ENCODE peak calls at places on chromosomes 6 and 20, in nine cellular contexts. P is fibroblast of the aortic adventitia; D is CD8-positive, alpha-beta T cell; E is fibroblast of mammary gland; Q is tibial nerve; J is upper lobe of right lung; I is A549; S is PC-3; X is fibroblast of pulmonary artery. R is an unnamed sample.

GRCh38 chr20:31757254-31757653 is 18.2 kb downstream of the TPX2 start:
- DNase-seq in P (no peak), D (no peak), E (no peak), Q (no peak), J (no peak), I (no peak), S (no peak), X (no peak), R (no peak)

GRCh38 chr6:35552285-35552917 is 39.7 kb upstream of the TULP1 start:
- DNase-seq in P (peak), D (peak), E (peak), Q (no peak), J (peak), I (peak), S (peak), X (peak), R (no peak)

GRCh38 chr6:166619912-166620311 is 7.1 kb downstream of the RPS6KA2 start:
- DNase-seq in P (peak), D (no peak), E (peak), Q (no peak), J (no peak), I (no peak), S (peak), X (peak), R (peak)

GRCh38 chr6:167648506-167649278 is 178.0 kb upstream of the AFDN start:
- DNase-seq in P (no peak), D (no peak), E (no peak), Q (no peak), J (no peak), I (no peak), S (no peak), X (no peak), R (no peak)

GRCh38 chr20:32522525-32522774 is 62.7 kb downstream of the NOL4L start:
- DNase-seq in P (no peak), D (no peak), E (no peak), Q (no peak), J (no peak), I (no peak), S (no peak), X (no peak), R (no peak)

GRCh38 chr20:22773326-22773725 is 189.0 kb upstream of the FOXA2 start:
- DNase-seq in P (no peak), D (no peak), E (no peak), Q (no peak), J (no peak), I (no peak), S (peak), X (peak), R (no peak)

GRCh38 chr20:11216451-11217314 is 542.9 kb upstream of the JAG1 start:
- DNase-seq in P (peak), D (no peak), E (no peak), Q (no peak), J (no peak), I (peak), S (no peak), X (peak), R (peak)

GRCh38 chr6:137799950-137800568 is 67.0 kb upstream of the TNFAIP3 start:
- DNase-seq in P (peak), D (peak), E (peak), Q (no peak), J (no peak), I (no peak), S (peak), X (peak), R (no peak)

GRCh38 chr6:90444125-90444745 is 142.6 kb downstream of the MAP3K7 start:
- DNase-seq in P (no peak), D (no peak), E (no peak), Q (no peak), J (no peak), I (no peak), S (no peak), X (no peak), R (no peak)

GRCh38 chr20:55174172-55174571 is 698.8 kb downstream of the DOK5 start:
- DNase-seq in P (no peak), D (no peak), E (no peak), Q (no peak), J (no peak), I (no peak), S (no peak), X (no peak), R (no peak)

GRCh38 chr6:90026216-90026615 is 131.9 kb downstream of the GJA10 start:
- DNase-seq in P (no peak), D (no peak), E (peak), Q (no peak), J (no peak), I (no peak), S (peak), X (no peak), R (no peak)

GRCh38 chr6:159693128-159693893 is at the start of gene SOD2:
- DNase-seq in P (peak), D (peak), E (peak), Q (peak), J (peak), I (peak), S (peak), X (peak), R (no peak)

GRCh38 chr6:157989541-157990289 is 8.1 kb downstream of the SYNJ2 start:
- DNase-seq in P (peak), D (no peak), E (peak), Q (no peak), J (peak), I (no peak), S (peak), X (peak), R (no peak)
- H3K4me3 ChIP-seq in P (no peak), D (peak), E (no peak), Q (no peak), J (no peak), I (peak), S (peak), X (no peak), R (no peak)

DNA sequence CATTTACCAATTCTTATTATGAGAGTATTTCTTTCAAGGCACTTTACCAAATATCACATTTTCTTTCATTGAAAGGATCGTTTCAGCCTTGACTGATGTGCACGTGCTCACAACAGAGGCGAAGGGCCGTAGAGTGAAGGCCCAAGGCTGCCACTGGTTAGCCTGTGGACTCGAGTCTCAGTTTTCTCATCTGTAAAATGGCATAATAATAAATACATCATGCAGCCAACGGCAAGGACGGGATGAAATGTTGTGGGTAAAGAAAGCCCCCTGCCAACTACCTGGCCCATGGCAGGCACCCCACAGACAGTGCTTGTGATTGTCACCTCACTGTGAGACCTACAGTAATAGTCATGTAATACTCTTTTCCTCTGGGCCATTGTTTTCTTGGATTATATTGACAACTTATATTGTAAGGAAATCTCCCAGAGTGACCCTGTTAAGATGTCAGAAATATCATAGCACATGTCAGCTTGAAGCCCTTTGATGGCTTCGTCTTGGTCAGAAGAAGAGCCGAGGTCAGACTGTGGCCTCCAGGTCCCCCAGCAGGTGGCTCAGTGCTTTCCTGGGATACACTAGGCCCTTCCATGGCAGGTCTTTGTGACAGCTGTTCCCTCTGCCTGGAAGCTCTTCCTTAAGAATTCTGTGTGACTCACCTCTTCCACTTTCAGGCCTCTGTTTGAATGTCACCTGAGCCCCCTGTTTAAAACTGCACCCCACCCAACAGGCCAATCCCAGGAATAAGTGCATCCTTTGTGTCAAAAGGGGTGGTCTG is 36.3 kb downstream of the FAM50B start:
- DNase-seq in P (no peak), D (no peak), E (no peak), Q (no peak), J (no peak), I (peak), S (peak), X (no peak), R (no peak)
- TF ChIP-seq CTCF in P (no peak), D (no peak), E (peak), Q (no peak), J (peak), I (peak), S (peak), X (peak), R (no peak)

GRCh38 chr6:33249732-33250625 is 21.7 kb downstream of the VPS52 start:
- DNase-seq in P (peak), D (no peak), E (peak), Q (no peak), J (no peak), I (no peak), S (peak), X (peak), R (peak)
- H3K4me3 ChIP-seq in P (peak), D (peak), E (peak), Q (peak), J (peak), I (peak), S (peak), X (peak), R (peak)

GRCh38 chr6:33066917-33067521 is 6.4 kb downstream of the HLA-DPA1 start:
- DNase-seq in P (no peak), D (no peak), E (no peak), Q (no peak), J (no peak), I (no peak), S (no peak), X (no peak), R (no peak)

GRCh38 chr6:33070909-33071308 is 2.5 kb downstream of the HLA-DPA1 start:
- DNase-seq in P (no peak), D (no peak), E (no peak), Q (no peak), J (no peak), I (no peak), S (no peak), X (no peak), R (no peak)

GRCh38 chr6:33071579-33071978 is 1.9 kb downstream of the HLA-DPA1 start:
- DNase-seq in P (no peak), D (no peak), E (no peak), Q (no peak), J (no peak), I (no peak), S (no peak), X (no peak), R (no peak)

GRCh38 chr6:33072508-33073100 is 845 bp downstream of the HLA-DPA1 start:
- DNase-seq in P (no peak), D (no peak), E (no peak), Q (no peak), J (no peak), I (no peak), S (no peak), X (no peak), R (no peak)

DNA sequence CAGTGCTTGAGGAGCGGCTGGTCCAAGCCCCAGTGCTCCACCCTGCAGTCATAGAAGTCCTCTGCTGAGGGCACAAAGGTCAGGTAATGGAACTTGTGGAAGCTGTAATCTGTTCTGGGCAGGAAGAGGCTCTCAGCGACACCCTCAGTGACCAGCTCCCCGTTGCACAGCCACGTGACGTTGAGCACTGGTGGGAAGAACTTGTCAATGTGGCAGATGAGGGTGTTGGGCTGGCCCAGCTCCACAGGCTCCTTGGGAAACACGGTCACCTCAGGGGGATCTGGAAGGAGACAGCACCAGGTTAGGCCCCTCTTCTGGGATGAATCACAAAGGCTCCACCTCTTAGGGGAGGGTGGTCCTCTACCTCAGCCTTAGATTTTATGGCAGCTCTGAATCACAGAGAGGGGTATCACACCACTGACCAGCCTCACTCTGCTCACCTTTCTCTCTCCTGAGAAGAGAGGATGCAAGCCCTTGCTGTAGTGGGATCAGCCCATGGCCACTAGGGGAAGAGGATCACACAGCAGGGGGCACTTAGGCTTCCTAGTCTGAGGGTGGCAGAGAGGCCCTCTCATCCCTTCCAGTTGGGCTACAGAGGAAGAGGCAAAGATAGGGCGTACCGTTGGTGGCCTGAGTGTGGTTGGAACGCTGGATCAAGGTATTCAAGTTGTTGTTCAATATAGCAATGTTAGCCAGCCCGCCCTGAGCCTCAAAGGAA is 4.3 kb downstream of the HLA-DPA1 start:
- DNase-seq in P (no peak), D (no peak), E (no peak), Q (no peak), J (no peak), I (no peak), S (no peak), X (no peak), R (no peak)
- TF ChIP-seq CTCF in P (no peak), D (no peak), E (no peak), Q (no peak), J (no peak), I (no peak), S (no peak), X (no peak), R (no peak)

DNA sequence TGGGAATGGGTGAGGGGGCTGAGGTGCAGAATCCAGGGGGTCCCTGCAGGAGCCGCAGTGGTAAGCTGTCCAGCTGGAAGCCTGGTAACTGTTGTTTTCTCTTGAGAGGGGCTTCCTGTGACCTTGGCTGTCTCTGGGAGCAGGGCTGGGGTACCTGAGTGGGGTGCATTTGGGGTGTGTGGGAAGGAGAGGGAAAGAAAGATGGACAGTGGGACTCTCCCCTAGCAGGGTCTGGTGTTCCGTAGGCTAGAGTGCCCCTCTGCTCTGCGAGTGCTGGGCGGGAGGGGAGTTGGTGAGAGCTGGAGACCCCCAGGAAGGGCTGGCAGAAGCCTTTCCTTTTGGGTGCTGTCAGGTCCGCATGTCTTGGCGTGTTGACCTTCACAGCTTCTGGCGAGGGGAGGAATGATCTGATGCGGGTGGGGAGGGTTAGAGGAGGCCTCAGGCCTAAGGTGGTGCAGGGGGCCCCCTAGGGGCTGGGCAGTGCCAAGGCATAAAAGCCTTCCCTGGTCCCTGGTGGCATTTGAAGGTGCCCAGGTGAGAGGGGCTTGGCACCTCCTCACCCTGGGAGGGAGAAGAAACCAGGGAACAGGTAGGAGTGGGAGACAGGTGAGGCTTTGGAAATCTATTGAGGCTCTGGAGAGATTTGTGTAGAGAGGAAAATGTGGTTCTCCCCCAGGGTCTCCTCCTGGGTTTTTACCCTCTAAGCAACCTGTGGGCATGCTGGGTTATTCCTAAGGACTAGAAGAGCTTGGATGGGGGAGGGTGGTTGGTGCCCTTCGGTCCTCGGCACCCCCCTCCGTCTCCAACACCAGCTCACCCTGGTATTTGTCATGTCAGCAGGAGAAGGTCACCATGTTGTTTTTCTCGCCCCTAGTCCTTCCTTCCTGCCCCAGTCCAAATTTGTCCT is 3.3 kb downstream of the VEGFA start:
- DNase-seq in P (peak), D (peak), E (peak), Q (no peak), J (peak), I (peak), S (peak), X (peak), R (no peak)
- H3K4me3 ChIP-seq in P (peak), D (no peak), E (peak), Q (peak), J (peak), I (peak), S (peak), X (peak), R (peak)

DNA sequence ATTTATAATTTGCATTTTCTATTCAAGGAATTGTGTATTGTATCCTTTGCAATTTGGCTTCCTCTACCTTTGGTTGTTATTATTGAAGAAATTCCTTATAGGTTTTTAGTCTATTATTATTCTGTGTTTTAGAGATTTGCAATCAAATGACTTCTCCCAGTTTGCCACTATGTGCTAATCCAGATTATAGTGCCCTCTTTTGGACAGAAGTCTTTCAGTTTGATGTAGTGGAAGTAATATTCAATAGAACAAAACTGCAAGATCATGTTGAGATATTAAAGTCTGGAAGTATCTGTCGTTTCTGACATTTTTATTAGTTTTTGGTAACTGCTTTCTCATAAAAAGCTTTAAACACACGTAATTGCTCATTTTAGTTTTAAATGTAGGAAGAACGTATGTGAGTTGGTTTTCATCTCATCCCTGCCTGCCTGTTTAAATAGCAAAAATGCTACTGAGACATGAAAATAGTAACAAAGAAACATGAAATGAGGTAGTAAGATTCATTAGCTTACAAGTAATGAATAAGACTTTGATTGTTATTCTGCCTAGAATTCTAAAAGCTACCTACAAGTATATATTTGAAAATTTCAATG is 72.8 kb downstream of the RTN4IP1 start:
- DNase-seq in P (peak), D (no peak), E (peak), Q (no peak), J (no peak), I (no peak), S (peak), X (peak), R (no peak)
- TF ChIP-seq CTCF in P (peak), D (peak), E (peak), Q (peak), J (peak), I (peak), S (peak), X (peak), R (peak)